ENCODE peak calls at places on chromosomes 5 and 9, in nine cellular contexts. E, N, O, W, K, S, G, T and P are unnamed samples.

GRCh38 chr5:84374568-84374967 is 10.1 kb downstream of the EDIL3 start:
- DNase-seq in E (no peak), N (no peak), O (no peak), W (no peak), K (no peak), S (no peak), G (no peak), T (no peak), P (no peak)

GRCh38 chr5:110507972-110508371 is 218.5 kb downstream of the TMEM232 start:
- DNase-seq in E (no peak), N (no peak), O (no peak), W (no peak), K (no peak), S (no peak), G (no peak), T (no peak), P (no peak)

GRCh38 chr9:123072407-123072995 is 39.0 kb downstream of the GPR21 start:
- DNase-seq in E (no peak), N (no peak), O (no peak), W (no peak), K (no peak), S (no peak), G (no peak), T (no peak), P (no peak)

GRCh38 chr5:135543151-135543818 is 7.5 kb upstream of the NEUROG1 start:
- DNase-seq in E (no peak), N (no peak), O (no peak), W (no peak), K (no peak), S (peak), G (no peak), T (no peak), P (no peak)

GRCh38 chr5:35319231-35320002 is 89.1 kb upstream of the PRLR start:
- DNase-seq in E (no peak), N (peak), O (no peak), W (peak), K (peak), S (peak), G (no peak), T (peak), P (peak)

GRCh38 chr5:96408276-96408777 is 24.7 kb downstream of the PCSK1 start:
- DNase-seq in E (no peak), N (no peak), O (no peak), W (no peak), K (no peak), S (no peak), G (no peak), T (no peak), P (no peak)

GRCh38 chr5:134084570-134084969 is 29.9 kb upstream of the TCF7 start:
- DNase-seq in E (no peak), N (no peak), O (no peak), W (no peak), K (no peak), S (no peak), G (no peak), T (no peak), P (no peak)

GRCh38 chr9:21027295-21027694 is 4.1 kb downstream of the HACD4 start:
- DNase-seq in E (no peak), N (no peak), O (no peak), W (no peak), K (no peak), S (no peak), G (no peak), T (no peak), P (no peak)

GRCh38 chr5:157568717-157569116 is 6.9 kb downstream of the ADAM19 start:
- DNase-seq in E (no peak), N (no peak), O (no peak), W (no peak), K (no peak), S (no peak), G (no peak), T (no peak), P (no peak)

GRCh38 chr5:112240011-112240410 is 179.1 kb downstream of the EPB41L4A start:
- DNase-seq in E (no peak), N (no peak), O (no peak), W (no peak), K (no peak), S (no peak), G (no peak), T (no peak), P (no peak)

GRCh38 chr9:130835441-130836298 is 616 bp downstream of the ABL1 start:
- DNase-seq in E (peak), N (no peak), O (no peak), W (peak), K (peak), S (peak), G (peak), T (no peak), P (peak)

DNA sequence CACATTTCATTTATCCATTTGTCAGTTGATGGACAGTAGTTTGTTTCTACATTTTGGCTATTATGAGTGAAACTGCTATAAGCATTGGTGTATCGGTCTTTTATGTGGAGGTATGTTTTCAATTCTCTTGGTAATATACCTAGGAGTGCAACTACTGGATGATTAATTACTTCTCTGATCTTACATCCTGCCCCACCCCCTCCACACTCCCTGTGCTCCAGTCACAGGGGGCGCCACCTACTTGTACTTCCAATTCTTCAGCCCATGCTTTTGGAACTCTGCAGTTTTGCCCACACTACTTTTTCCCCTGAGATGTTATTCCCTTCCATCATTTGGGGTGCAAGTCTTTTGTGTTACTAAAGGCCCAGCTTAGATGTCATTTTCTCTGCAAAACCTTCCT is 42.0 kb downstream of the SEC61B start:
- DNase-seq in E (no peak), N (no peak), O (no peak), W (no peak), K (no peak), S (no peak), G (no peak), T (no peak), P (no peak)
- TF ChIP-seq CTCF in E (peak), N (peak), O (no peak), W (no peak), K (no peak), S (peak), G (no peak), T (no peak), P (peak)

GRCh38 chr5:75441560-75441959 is 69.9 kb downstream of the CERT1 start:
- DNase-seq in E (no peak), N (no peak), O (no peak), W (no peak), K (no peak), S (no peak), G (no peak), T (no peak), P (no peak)

GRCh38 chr5:75435101-75435500 is 76.3 kb downstream of the CERT1 start:
- DNase-seq in E (no peak), N (no peak), O (no peak), W (no peak), K (no peak), S (no peak), G (no peak), T (no peak), P (no peak)

GRCh38 chr5:75434107-75434506 is 77.3 kb downstream of the CERT1 start:
- DNase-seq in E (no peak), N (no peak), O (no peak), W (no peak), K (no peak), S (no peak), G (no peak), T (no peak), P (no peak)

DNA sequence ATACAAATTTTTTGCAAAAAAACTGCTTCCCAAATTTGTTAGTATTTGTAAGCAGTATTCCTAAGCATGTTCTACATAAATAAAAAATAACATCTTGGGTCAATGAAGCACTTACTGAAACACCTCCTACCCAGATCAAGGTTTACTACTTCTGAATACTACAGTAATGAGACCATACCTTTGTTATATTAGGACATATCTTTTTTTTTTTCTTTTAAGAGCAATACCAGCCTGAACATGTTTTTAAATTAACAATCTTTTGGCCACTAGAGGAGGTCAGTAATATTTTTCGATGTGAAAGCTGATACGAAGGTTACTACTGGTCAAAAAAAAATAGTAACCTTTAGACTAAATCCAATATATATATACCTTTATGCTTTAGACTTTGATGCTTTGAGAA is 72.7 kb downstream of the CERT1 start:
- DNase-seq in E (no peak), N (no peak), O (no peak), W (no peak), K (no peak), S (no peak), G (no peak), T (no peak), P (no peak)
- TF ChIP-seq CTCF in E (no peak), N (no peak), O (no peak), W (no peak), K (no peak), S (no peak), G (no peak), T (no peak), P (no peak)

GRCh38 chr9:122031157-122031556 is 62.0 kb downstream of the TTLL11 start:
- DNase-seq in E (no peak), N (no peak), O (no peak), W (no peak), K (no peak), S (no peak), G (no peak), T (no peak), P (no peak)

GRCh38 chr9:122029898-122030297 is 63.2 kb downstream of the TTLL11 start:
- DNase-seq in E (no peak), N (no peak), O (no peak), W (no peak), K (no peak), S (no peak), G (no peak), T (no peak), P (no peak)

GRCh38 chr9:122031806-122032205 is 61.3 kb downstream of the TTLL11 start:
- DNase-seq in E (no peak), N (no peak), O (no peak), W (no peak), K (no peak), S (no peak), G (no peak), T (no peak), P (no peak)

GRCh38 chr9:122030357-122030756 is 62.8 kb downstream of the TTLL11 start:
- DNase-seq in E (no peak), N (no peak), O (no peak), W (no peak), K (no peak), S (no peak), G (no peak), T (no peak), P (no peak)

DNA sequence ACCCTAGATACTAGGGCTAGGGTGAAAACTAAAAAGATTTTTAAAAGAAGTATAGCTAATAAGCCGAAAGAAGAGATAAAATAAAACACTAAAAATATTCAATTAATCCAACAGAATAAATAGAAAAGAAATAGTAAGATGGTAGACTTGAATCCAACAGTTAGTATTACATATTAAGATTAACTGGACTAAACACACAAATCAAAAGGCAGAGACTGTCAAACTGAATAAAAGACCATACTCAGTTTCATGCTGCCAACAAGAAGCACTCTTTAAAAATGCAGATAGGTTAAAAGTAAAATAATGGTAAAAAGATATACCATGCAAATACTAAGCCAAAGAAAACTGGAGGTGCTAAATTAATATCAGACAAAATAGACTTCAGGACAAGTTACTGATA is 65.0 kb downstream of the TTLL11 start:
- DNase-seq in E (no peak), N (no peak), O (no peak), W (no peak), K (no peak), S (no peak), G (no peak), T (no peak), P (no peak)
- TF ChIP-seq CTCF in E (no peak), N (no peak), O (no peak), W (no peak), K (no peak), S (no peak), G (no peak), T (no peak), P (no peak)

GRCh38 chr9:38031594-38031993 is 37.4 kb downstream of the SHB start:
- DNase-seq in E (no peak), N (no peak), O (no peak), W (no peak), K (no peak), S (no peak), G (no peak), T (no peak), P (no peak)

GRCh38 chr9:38027714-38028113 is 41.3 kb downstream of the SHB start:
- DNase-seq in E (no peak), N (no peak), O (no peak), W (no peak), K (no peak), S (no peak), G (no peak), T (no peak), P (no peak)

GRCh38 chr9:38032266-38032830 is 36.7 kb downstream of the SHB start:
- DNase-seq in E (peak), N (no peak), O (no peak), W (peak), K (peak), S (no peak), G (no peak), T (no peak), P (no peak)

GRCh38 chr9:38029923-38030638 is 38.9 kb downstream of the SHB start:
- DNase-seq in E (no peak), N (no peak), O (no peak), W (no peak), K (no peak), S (no peak), G (no peak), T (no peak), P (no peak)

DNA sequence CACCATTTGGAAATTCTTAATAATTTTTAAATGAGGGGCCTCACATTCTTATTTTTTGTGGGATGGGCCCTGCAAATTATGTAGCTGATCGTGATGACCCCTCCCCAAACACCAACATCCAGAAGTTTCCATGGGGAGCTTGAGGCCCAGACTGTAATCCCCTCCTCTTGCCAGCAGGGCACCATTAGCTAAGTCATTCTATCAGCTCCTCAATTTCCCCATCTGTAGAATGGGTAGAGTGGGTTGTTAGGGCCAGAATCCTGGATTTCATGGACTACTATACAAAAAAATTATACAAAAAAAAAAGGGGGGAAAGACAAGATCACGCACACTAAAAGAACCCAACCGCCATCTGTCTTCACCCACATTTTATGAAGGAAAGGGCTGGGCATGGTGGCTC is 38.4 kb downstream of the SHB start:
- DNase-seq in E (no peak), N (no peak), O (no peak), W (no peak), K (no peak), S (no peak), G (no peak), T (no peak), P (no peak)
- TF ChIP-seq CTCF in E (no peak), N (peak), O (peak), W (no peak), K (no peak), S (no peak), G (no peak), T (no peak), P (peak)